ENCODE peak calls at places on chromosomes 13 and 19, in seven cellular contexts. V is BJ, Y is GM06990, R is A549, M is heart left ventricle, H is BE2C, P is MCF 10A. Q is an unnamed sample.
A peak's percentile ranks its signal among the peaks of the same experiment; 100 is the strongest.

GRCh38 chr19:55453861-55454260 is 7.6 kb downstream of the ISOC2 start:
- DNase-seq in R (no peak), V (no peak), M (no peak), H (no peak), Y (no peak), P (no peak), Q (no peak)

GRCh38 chr19:47414469-47414868 is 4.9 kb downstream of the MEIS3 start:
- DNase-seq in P (peak; percentile 57), Y (no peak), H (peak; percentile 76), V (no peak), R (no peak), M (no peak), Q (peak; percentile 46)

GRCh38 chr13:79491715-79492114 is 10.8 kb downstream of the NDFIP2 start:
- DNase-seq in P (peak; percentile 81), H (no peak), M (no peak), R (no peak), Y (no peak), V (peak; percentile 82), Q (no peak)

GRCh38 chr13:73720216-73720840 is 413.9 kb downstream of the KLF12 start:
- DNase-seq in H (no peak), P (peak; percentile 50), R (no peak), Y (no peak), V (no peak), M (no peak), Q (no peak)

GRCh38 chr19:37817180-37817911 is 38.0 kb upstream of the ZNF573 start:
- DNase-seq in H (peak; percentile 85), V (no peak), Y (peak; percentile 20), M (peak; percentile 92), P (no peak), R (no peak), Q (peak; percentile 84)

GRCh38 chr13:49517461-49517860 is 21.7 kb downstream of the PHF11 start:
- DNase-seq in M (no peak), P (no peak), V (no peak), R (no peak), Y (no peak), H (peak; percentile 50), Q (peak; percentile 9)

GRCh38 chr19:17095141-17095919 is 19.8 kb downstream of the MYO9B start:
- DNase-seq in M (peak; percentile 73), H (no peak), R (no peak), V (no peak), P (no peak), Y (no peak), Q (no peak)

GRCh38 chr13:95929430-95929829 is 123.8 kb downstream of the UGGT2 start:
- DNase-seq in R (no peak), H (no peak), P (no peak), M (no peak), V (no peak), Y (no peak), Q (no peak)

GRCh38 chr19:51127032-51127431 is 2.3 kb downstream of the SIGLEC9 start:
- DNase-seq in V (no peak), H (no peak), M (no peak), R (no peak), Y (no peak), P (no peak), Q (no peak)

GRCh38 chr13:80454245-80454644 is 113.3 kb upstream of the SPRY2 start:
- DNase-seq in V (no peak), R (no peak), P (peak; percentile 28), H (no peak), M (no peak), Y (peak; percentile 32), Q (no peak)

GRCh38 chr19:48390188-48391099 is 907 bp downstream of the KDELR1 start:
- DNase-seq in P (peak; percentile 53), M (peak; percentile 76), V (no peak), Y (peak; percentile 77), R (no peak), H (peak; percentile 80), Q (peak; percentile 71)

GRCh38 chr19:35248310-35249145 is at the start of gene LSR:
- DNase-seq in Y (peak; percentile 94), V (no peak), P (peak; percentile 92), R (peak; percentile 69), M (no peak), H (no peak), Q (peak; percentile 75)

GRCh38 chr19:36256853-36257511 is 42.1 kb downstream of the ZNF146 start:
- DNase-seq in Y (no peak), R (no peak), V (no peak), P (no peak), M (no peak), H (no peak), Q (no peak)

GRCh38 chr19:31349160-31349881 is at the start of gene TSHZ3:
- DNase-seq in H (peak; percentile 47), Y (no peak), V (no peak), M (peak; percentile 86), R (peak; percentile 43), P (no peak), Q (peak; percentile 72)

GRCh38 chr19:44988896-44989563 is 12.2 kb upstream of the RELB start:
- DNase-seq in R (peak; percentile 85), P (peak; percentile 80), H (peak; percentile 86), V (no peak), Y (no peak), M (peak; percentile 68), Q (peak; percentile 69)

GRCh38 chr13:59391696-59392095 is 772.0 kb downstream of the DIAPH3 start:
- DNase-seq in Y (peak; percentile 10), P (peak; percentile 75), R (peak; percentile 2), V (no peak), M (peak; percentile 37), H (peak; percentile 73), Q (peak; percentile 46)

GRCh38 chr13:67416047-67416925 is 186.2 kb upstream of the PCDH9 start:
- DNase-seq in R (peak; percentile 4), Y (no peak), H (peak; percentile 81), M (no peak), V (no peak), P (peak; percentile 68), Q (peak; percentile 65)

GRCh38 chr13:95323930-95324662 is 22.8 kb upstream of the ABCC4 start:
- DNase-seq in H (peak; percentile 41), P (no peak), V (no peak), M (no peak), R (no peak), Y (no peak), Q (no peak)

GRCh38 chr13:93496985-93497673 is 270.5 kb downstream of the GPC6 start:
- DNase-seq in V (no peak), Y (no peak), M (no peak), H (peak; percentile 50), P (no peak), R (no peak), Q (no peak)

GRCh38 chr13:49652691-49653305 is 24.5 kb downstream of the ARL11 start:
- DNase-seq in H (peak; percentile 57), R (peak; percentile 58), Y (no peak), V (no peak), P (peak; percentile 59), M (no peak), Q (peak; percentile 45)

GRCh38 chr13:33999830-34000605 is 182.1 kb downstream of the RFC3 start:
- DNase-seq in R (no peak), M (no peak), P (no peak), Y (no peak), V (no peak), H (no peak), Q (no peak)
- TF ChIP-seq CTCF in R (no peak), M (no peak), P (no peak), Y (no peak), V (no peak), H (no peak), Q (no peak)

DNA sequence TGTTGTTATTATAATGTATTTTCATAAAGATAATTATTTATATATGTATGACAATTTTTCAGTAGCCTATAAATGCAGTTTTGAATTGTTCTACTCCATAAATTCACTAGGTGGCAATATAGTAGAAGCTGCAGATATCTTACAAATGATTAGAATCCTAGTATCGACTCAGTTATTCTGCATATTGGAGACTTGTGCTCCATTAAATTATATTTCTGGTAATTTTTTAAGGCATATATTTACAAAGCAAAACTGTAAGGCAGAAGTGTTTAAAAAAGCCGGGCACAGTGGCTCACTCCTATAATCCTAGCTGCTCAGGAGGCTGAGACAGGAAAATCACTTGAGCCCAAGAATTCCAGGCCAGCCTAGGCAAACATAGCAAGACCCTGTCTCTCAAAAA is 58.7 kb downstream of the DPY19L3 start:
- DNase-seq in Y (no peak), P (peak; percentile 25), R (no peak), V (no peak), H (no peak), M (no peak), Q (no peak)
- TF ChIP-seq CTCF in Y (peak; percentile 27), P (peak; percentile 24), R (peak; percentile 83), V (peak; percentile 23), H (peak; percentile 47), M (no peak), Q (no peak)

GRCh38 chr13:28529836-28530235 is 34.9 kb upstream of the FLT1 start:
- DNase-seq in Y (no peak), H (no peak), M (no peak), R (no peak), P (no peak), V (no peak), Q (no peak)
- TF ChIP-seq CTCF in Y (no peak), H (no peak), M (no peak), R (no peak), P (no peak), V (no peak), Q (no peak)

GRCh38 chr19:1145635-1146417 is 28.2 kb downstream of the SBNO2 start:
- DNase-seq in H (no peak), P (no peak), M (no peak), V (no peak), R (no peak), Y (no peak), Q (no peak)

GRCh38 chr19:1143828-1144399 is 30.2 kb downstream of the SBNO2 start:
- DNase-seq in R (no peak), H (no peak), V (no peak), P (no peak), M (no peak), Y (no peak), Q (no peak)

GRCh38 chr19:1146418-1146711 is 27.7 kb downstream of the SBNO2 start:
- DNase-seq in H (no peak), Y (no peak), M (no peak), R (no peak), V (no peak), P (no peak), Q (no peak)

GRCh38 chr19:1146858-1147780 is 26.9 kb downstream of the SBNO2 start:
- DNase-seq in P (no peak), Y (no peak), M (no peak), H (no peak), V (no peak), R (no peak), Q (no peak)

GRCh38 chr19:1144741-1145140 is 29.3 kb downstream of the SBNO2 start:
- DNase-seq in H (no peak), R (no peak), Y (no peak), V (no peak), M (no peak), P (no peak), Q (no peak)
- TF ChIP-seq CTCF in H (no peak), R (no peak), Y (no peak), V (no peak), M (no peak), P (no peak), Q (no peak)